ENCODE peak calls at places on chromosomes 2 and 18, in six cellular contexts. N is CD8-positive, alpha-beta T cell; O is endodermal cell; S is PC-9; V is adrenal gland; Z is OCI-LY7. H is an unnamed sample. For H3K4me1, the result is how much of the 10 kb centered on the place peaks cover.

GRCh38 chr18:486929-487328 is 13.6 kb downstream of the COLEC12 start:
- DNase-seq in V (no peak), O (no peak), Z (no peak), N (no peak), S (no peak), H (no peak)

GRCh38 chr2:226185613-226186211 is 613.9 kb downstream of the IRS1 start:
- DNase-seq in N (no peak), S (peak), Z (no peak), O (no peak), V (no peak), H (no peak)

GRCh38 chr18:11728247-11728646 is 39.2 kb downstream of the GNAL start:
- DNase-seq in V (no peak), O (peak), Z (peak), S (no peak), N (no peak), H (no peak)

GRCh38 chr2:169573160-169573973 is at the start of gene FASTKD1:
- DNase-seq in V (peak), O (peak), N (peak), Z (peak), S (peak), H (peak)

GRCh38 chr2:49616800-49617199 is 462.5 kb upstream of the FSHR start:
- DNase-seq in S (no peak), V (no peak), O (no peak), Z (peak), N (no peak), H (no peak)

GRCh38 chr2:28639836-28640235 is 111.8 kb upstream of the PPP1CB start:
- DNase-seq in N (no peak), Z (no peak), V (no peak), O (no peak), S (peak), H (no peak)

GRCh38 chr2:43467889-43468288 is 127.9 kb downstream of the THADA start:
- DNase-seq in Z (no peak), S (peak), O (no peak), N (no peak), V (no peak), H (no peak)

GRCh38 chr2:143525536-143525935 is 396.3 kb downstream of the ARHGAP15 start:
- DNase-seq in N (peak), Z (no peak), S (no peak), V (no peak), O (no peak), H (no peak)

GRCh38 chr2:15388406-15389325 is 172.5 kb downstream of the NBAS start:
- DNase-seq in N (no peak), S (no peak), Z (no peak), V (no peak), O (no peak), H (no peak)

GRCh38 chr2:239500915-239501630 is 100.3 kb upstream of the HDAC4 start:
- DNase-seq in S (no peak), Z (no peak), V (no peak), O (no peak), N (no peak), H (no peak)

GRCh38 chr2:220855296-220855695 is 716.8 kb downstream of the EPHA4 start:
- DNase-seq in S (no peak), Z (no peak), O (no peak), V (no peak), N (no peak), H (no peak)

GRCh38 chr2:75186829-75187228 is 12.5 kb downstream of the TACR1 start:
- DNase-seq in S (no peak), Z (no peak), O (no peak), V (no peak), N (no peak), H (no peak)

GRCh38 chr2:36455011-36455410 is 99.4 kb downstream of the CRIM1 start:
- DNase-seq in O (no peak), S (no peak), N (no peak), Z (no peak), V (no peak), H (no peak)

GRCh38 chr2:216004408-216005283 is 8.7 kb downstream of the MREG start:
- DNase-seq in Z (no peak), V (no peak), S (no peak), O (no peak), N (no peak), H (no peak)

GRCh38 chr18:48959921-48960920 is 9.5 kb upstream of the SMAD7 start:
- DNase-seq in Z (no peak), V (no peak), S (peak), N (no peak), O (peak), H (no peak)

GRCh38 chr18:45793295-45793965 is 32.0 kb upstream of the SIGLEC15 start:
- DNase-seq in N (no peak), Z (no peak), V (peak), O (no peak), S (peak), H (no peak)

GRCh38 chr2:31528823-31529222 is 51.9 kb downstream of the SRD5A2 start:
- DNase-seq in S (no peak), V (no peak), Z (no peak), N (no peak), O (no peak), H (no peak)

GRCh38 chr18:2442726-2443275 is 128.5 kb downstream of the METTL4 start:
- DNase-seq in N (no peak), V (no peak), O (no peak), S (peak), Z (no peak), H (no peak)

GRCh38 chr2:10400568-10400977 is 47.6 kb downstream of the ODC1 start:
- DNase-seq in V (no peak), O (no peak), N (no peak), Z (no peak), S (no peak), H (no peak)

DNA sequence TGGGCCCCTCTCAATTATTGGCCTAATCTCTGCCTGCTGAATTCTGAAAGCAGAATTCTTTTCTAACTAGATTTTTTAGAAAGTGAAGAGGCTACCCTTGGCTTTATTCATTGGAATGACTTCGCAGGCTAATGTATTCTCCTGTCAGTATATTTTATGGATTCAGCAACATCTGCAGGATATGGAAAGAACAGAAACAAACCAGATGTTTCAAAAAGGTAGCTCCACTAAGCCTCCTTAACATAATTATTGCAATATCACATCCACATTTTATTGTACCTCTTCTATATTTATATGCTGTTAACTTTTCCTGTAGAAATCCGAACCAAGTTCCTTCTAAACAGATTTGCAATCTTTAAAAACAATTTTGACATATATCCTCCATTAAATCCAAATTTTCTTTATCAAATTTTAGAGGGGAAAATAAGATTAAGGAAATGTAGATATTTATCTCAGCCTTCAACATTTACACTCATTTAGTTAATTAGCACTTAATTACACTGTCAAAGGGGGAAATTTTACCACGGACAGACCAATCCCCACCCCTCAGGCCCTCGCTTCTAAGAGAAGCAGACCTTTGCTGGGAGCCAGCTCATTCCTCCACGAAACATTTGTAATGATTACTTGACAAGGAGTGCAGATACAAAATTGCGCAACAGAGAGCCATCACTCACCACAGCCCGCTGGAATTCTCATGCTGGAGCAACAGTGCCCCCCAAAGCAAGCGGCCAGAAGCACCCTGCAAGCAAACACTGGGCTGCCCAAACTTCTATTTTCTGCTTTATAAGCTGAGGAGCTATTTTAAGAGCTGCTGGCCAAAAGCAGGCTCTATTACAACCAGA is 253.4 kb downstream of the ETAA1 start:
- DNase-seq in Z (peak), S (no peak), V (peak), O (peak), N (no peak), H (peak)
- TF ChIP-seq CTCF in Z (peak), S (peak), V (peak), O (peak), N (no peak), H (peak)

GRCh38 chr2:33084433-33084832 is 137.7 kb downstream of the LTBP1 start:
- DNase-seq in N (no peak), Z (peak), S (peak), O (no peak), V (no peak), H (no peak)
- H3K4me1 ChIP-seq in N (under half), Z (half or more), S (under half), O (under half), V (under half), H (under half)

GRCh38 chr2:206853880-206854279 is 85.4 kb upstream of the CPO start:
- DNase-seq in Z (no peak), V (no peak), S (no peak), N (no peak), O (no peak), H (no peak)
- H3K27ac ChIP-seq in Z (no peak), V (no peak), S (no peak), N (no peak), O (no peak), H (no peak)

GRCh38 chr2:24830351-24830750 is 37.1 kb downstream of the CENPO start:
- DNase-seq in S (no peak), O (no peak), N (no peak), V (no peak), Z (no peak), H (no peak)
- TF ChIP-seq CTCF in S (no peak), O (peak), N (no peak), V (no peak), Z (no peak), H (no peak)

GRCh38 chr2:209470466-209470865 is 46.6 kb downstream of the MAP2 start:
- DNase-seq in S (no peak), V (no peak), O (no peak), N (no peak), Z (no peak), H (no peak)
- H3K4me1 ChIP-seq in S (under half), V (under half), O (under half), N (under half), Z (under half), H (under half)

DNA sequence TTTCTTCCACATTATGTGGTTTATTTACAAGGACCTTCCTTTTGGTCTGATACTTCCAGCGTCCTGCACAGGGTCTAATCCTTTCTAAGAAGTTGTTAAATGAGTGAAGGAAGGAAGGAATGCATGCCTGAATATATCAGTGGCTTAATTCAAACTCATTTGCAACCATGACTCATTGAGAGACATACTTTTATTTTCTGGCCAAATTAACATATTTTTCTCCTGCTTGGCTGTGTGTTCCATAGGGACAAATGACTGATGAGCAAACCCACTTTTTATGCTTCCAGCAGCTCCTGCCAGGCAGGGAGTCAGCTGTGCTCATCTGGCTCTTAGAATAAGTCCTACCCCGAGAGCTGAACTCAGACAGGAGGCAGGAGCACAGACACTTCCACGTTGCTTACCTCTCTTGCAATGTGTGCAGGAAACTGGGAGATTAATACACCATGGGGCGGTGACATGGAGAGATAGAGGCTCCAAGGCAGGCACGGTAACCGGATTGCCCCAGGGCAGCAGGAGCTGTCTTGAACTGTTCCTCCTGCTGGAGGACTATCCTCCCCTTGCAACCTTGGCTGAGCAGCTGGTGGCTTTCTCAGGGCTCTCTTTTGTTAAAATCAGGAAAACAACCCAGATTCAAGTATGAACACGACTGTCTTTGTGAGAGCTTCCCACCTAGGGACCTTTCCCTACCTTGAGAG is 667.5 kb upstream of the HS6ST1 start:
- DNase-seq in O (no peak), S (no peak), N (no peak), V (no peak), Z (no peak), H (peak)
- H3K27ac ChIP-seq in O (peak), S (no peak), N (no peak), V (no peak), Z (no peak), H (peak)

GRCh38 chr2:83584674-83585073 is 874.4 kb downstream of the SUCLG1 start:
- DNase-seq in S (no peak), O (no peak), Z (no peak), V (no peak), N (no peak), H (no peak)

GRCh38 chr2:83585250-83585649 is 873.8 kb downstream of the SUCLG1 start:
- DNase-seq in O (no peak), V (no peak), N (no peak), Z (no peak), S (no peak), H (no peak)

GRCh38 chr2:83582589-83582988 is 876.5 kb downstream of the SUCLG1 start:
- DNase-seq in N (no peak), V (no peak), O (no peak), S (no peak), Z (no peak), H (no peak)

GRCh38 chr2:83587309-83587708 is 871.8 kb downstream of the SUCLG1 start:
- DNase-seq in Z (no peak), O (no peak), V (no peak), S (no peak), N (no peak), H (no peak)
- TF ChIP-seq CTCF in Z (no peak), O (peak), V (no peak), S (no peak), N (no peak), H (no peak)

DNA sequence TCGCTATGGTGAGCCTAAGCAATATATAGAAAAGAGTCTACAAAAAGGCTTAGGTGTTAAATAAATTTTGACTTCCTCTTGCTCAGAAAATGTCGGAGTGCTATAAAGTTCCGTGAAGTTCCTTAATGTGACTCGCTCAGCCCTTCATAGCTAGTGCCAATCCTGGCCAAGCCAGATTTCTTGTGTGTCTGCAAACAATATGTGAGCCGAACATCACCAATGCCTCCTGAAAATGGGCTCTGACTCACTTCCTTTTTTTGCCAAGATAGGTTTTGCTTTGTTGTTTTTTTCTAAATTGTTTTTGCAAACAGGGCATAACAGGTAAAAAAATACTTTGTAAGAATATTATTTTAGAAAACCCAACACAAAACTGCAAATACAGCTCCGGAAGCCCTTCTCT is 26.1 kb downstream of the CDC42EP3 start:
- DNase-seq in O (no peak), N (peak), S (no peak), V (no peak), Z (no peak), H (no peak)
- H3K4me1 ChIP-seq in O (under half), N (half or more), S (under half), V (under half), Z (under half), H (under half)

DNA sequence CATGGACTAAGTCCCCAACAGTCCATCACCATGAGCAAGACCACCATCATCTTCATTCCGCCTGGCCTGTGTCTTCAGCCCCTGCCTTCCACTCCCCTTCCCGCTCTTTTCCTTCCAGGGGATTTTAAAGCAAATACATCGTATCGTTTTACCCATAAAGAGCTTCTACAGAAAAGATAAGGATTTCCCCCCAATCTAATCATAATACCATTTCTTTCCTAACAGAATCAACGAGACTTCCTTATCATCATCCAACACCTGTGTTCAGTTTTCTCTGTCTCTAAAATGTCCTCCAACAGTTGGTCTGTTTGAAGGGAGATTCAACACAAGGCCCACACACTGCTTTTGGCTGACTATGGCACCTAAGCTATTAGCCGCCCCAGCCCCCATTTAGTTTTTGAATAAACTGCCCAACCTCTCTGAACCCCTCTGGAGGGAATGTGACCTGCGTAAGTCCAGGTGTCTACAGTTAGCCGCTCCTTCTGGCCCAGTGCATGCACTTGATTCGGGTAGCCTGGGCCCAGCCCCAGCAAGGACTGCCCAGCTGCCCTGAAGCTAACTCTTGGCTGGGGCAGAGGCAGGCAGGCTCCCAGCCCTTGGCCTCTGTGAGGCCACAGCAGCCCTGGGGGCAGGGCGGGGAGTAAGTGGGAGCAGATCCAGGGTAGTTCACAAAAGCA is 25.3 kb upstream of the SEMA4C start:
- DNase-seq in S (no peak), V (no peak), N (no peak), O (no peak), Z (no peak), H (no peak)
- H3K27ac ChIP-seq in S (no peak), V (no peak), N (no peak), O (no peak), Z (no peak), H (no peak)

DNA sequence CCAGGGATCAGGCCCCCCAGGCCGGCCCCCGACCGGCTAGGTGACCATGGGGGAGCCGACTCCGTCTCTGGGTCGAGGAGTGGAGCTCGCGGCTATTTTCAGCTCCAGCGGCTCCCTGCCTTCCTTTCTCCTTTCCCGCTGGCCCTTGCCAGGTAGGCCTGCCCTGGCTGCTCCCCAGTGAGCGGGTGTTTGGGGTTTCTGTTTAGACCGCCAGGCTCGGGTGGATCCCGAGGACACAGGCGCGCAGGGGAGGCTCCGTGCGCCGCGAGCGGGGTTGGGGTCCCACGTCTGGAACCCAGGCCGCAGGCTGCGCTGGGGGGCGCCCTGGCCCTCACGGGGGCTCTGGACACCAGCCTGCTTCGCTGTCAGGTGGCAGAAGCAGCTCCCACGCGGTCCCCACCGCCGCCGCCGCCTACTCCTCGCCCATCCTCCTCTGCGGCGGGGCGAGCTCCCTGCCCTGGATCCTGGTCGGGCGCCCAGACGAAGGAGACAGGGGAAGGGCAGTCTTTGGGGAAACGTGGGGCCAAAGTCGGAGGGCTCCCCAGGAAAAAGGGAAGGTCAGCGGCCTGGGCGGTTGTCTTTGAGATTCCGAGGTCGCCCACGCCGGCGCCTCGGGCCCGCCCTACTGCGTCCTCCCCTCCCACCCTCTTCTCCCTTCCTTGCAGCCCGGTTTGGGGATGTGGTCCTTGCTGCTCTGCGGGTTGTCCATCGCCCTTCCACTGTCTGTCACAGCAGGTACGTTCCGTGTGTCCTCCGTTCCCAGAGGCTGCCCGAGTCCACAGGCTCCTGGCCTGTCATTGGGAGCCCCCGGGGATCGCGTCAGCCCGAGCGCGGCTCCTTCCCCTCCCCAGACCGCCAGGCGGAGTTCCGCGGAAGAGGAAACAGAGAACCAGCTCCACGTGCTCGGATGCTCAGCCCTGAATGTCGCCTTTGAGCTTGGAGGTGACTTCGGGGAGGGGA is 648 bp downstream of the IL1RL2 start:
- DNase-seq in O (peak), N (peak), V (peak), Z (no peak), S (no peak), H (peak)
- TF ChIP-seq CTCF in O (peak), N (no peak), V (peak), Z (no peak), S (no peak), H (no peak)

H was measured in pancreas.